ENCODE peak calls at places on chromosomes 3 and 15, in four cellular contexts. B is occipital lobe, D is HTR-8/SVneo, N is ACHN. Q is an unnamed sample.

GRCh38 chr3:24351779-24352469 is 142.7 kb downstream of the THRB start:
- DNase-seq in N (no peak), D (no peak), B (no peak), Q (no peak)

GRCh38 chr3:60017631-60018030 is 967.8 kb upstream of the CFAP20DC start:
- DNase-seq in N (no peak), B (no peak), D (no peak), Q (no peak)

GRCh38 chr15:49898097-49898496 is 220.9 kb downstream of the ATP8B4 start:
- DNase-seq in B (no peak), N (no peak), D (no peak), Q (no peak)

GRCh38 chr3:57086201-57086600 is 25.7 kb downstream of the SPATA12 start:
- DNase-seq in B (no peak), N (no peak), D (no peak), Q (no peak)

GRCh38 chr15:74180689-74181602 is 7.4 kb downstream of the ISLR start:
- DNase-seq in N (no peak), D (no peak), B (no peak), Q (no peak)

GRCh38 chr3:8658326-8659212 is 14.0 kb upstream of the SSUH2 start:
- DNase-seq in D (no peak), B (no peak), N (no peak), Q (peak)

GRCh38 chr3:24342275-24342674 is 152.4 kb downstream of the THRB start:
- DNase-seq in D (no peak), B (no peak), N (no peak), Q (no peak)

GRCh38 chr3:126034481-126035361 is 49.2 kb downstream of the SLC41A3 start:
- DNase-seq in N (no peak), B (no peak), D (no peak), Q (no peak)

GRCh38 chr3:71006810-71007785 is 576.4 kb downstream of the FOXP1 start:
- DNase-seq in N (peak), B (no peak), D (peak), Q (peak)

GRCh38 chr3:157475921-157476395 is 27.3 kb downstream of the VEPH1 start:
- DNase-seq in B (no peak), D (no peak), N (no peak), Q (no peak)

GRCh38 chr3:127784283-127784682 is 38.0 kb downstream of the MGLL start:
- DNase-seq in B (no peak), D (no peak), N (no peak), Q (no peak)

GRCh38 chr3:195549931-195550519 is 6.9 kb upstream of the PPP1R2 start:
- DNase-seq in B (no peak), D (no peak), N (no peak), Q (peak)

GRCh38 chr15:84034831-84035753 is 200.5 kb upstream of the GOLGA6L4 start:
- DNase-seq in B (no peak), N (peak), D (peak), Q (peak)

GRCh38 chr3:50604628-50605588 is 6.7 kb downstream of the CISH start:
- DNase-seq in D (no peak), N (no peak), B (no peak), Q (peak)

GRCh38 chr15:66628976-66629723 is 63.4 kb upstream of the LCTL start:
- DNase-seq in N (no peak), B (no peak), D (no peak), Q (no peak)

GRCh38 chr3:30155755-30156154 is 450.6 kb upstream of the TGFBR2 start:
- DNase-seq in N (no peak), D (no peak), B (no peak), Q (no peak)

GRCh38 chr3:119352863-119353527 is 58.8 kb downstream of the ARHGAP31 start:
- DNase-seq in B (no peak), N (peak), D (peak), Q (peak)

Q was measured in KBM-7.